ENCODE peak calls at places on chromosome 22, in five cellular contexts. V, C, P, Z and M are unnamed samples. For H3K4me1, the result is how much of the 10 kb centered on the place peaks cover.

GRCh38 chr22:28181332-28181731 is 262.3 kb upstream of the PITPNB start:
- DNase-seq in V (no peak), C (no peak), P (no peak), Z (no peak), M (no peak)

GRCh38 chr22:28034760-28035401 is 115.8 kb upstream of the PITPNB start:
- DNase-seq in V (peak), C (peak), P (peak), Z (peak), M (peak)

GRCh38 chr22:45597460-45598192 is 74.0 kb upstream of the ATXN10 start:
- DNase-seq in V (peak), C (no peak), P (no peak), Z (no peak), M (no peak)

GRCh38 chr22:45235101-45235777 is 5.5 kb downstream of the KIAA0930 start:
- DNase-seq in V (peak), C (no peak), P (peak), Z (no peak), M (no peak)

GRCh38 chr22:17910561-17911311 is 113.6 kb downstream of the MICAL3 start:
- DNase-seq in V (peak), C (peak), P (peak), Z (peak), M (peak)

GRCh38 chr22:46696225-46696518 is 41.9 kb downstream of the CERK start:
- DNase-seq in V (no peak), C (no peak), P (no peak), Z (no peak), M (no peak)

GRCh38 chr22:45720875-45721378 is 49.3 kb downstream of the ATXN10 start:
- DNase-seq in V (no peak), C (no peak), P (no peak), Z (no peak), M (no peak)

GRCh38 chr22:49197986-49198704 is 629.5 kb downstream of the BRD1 start:
- DNase-seq in V (no peak), C (no peak), P (no peak), Z (no peak), M (no peak)

GRCh38 chr22:29116397-29117123 is 43.7 kb downstream of the KREMEN1 start:
- DNase-seq in V (no peak), C (no peak), P (no peak), Z (no peak), M (no peak)

GRCh38 chr22:25077964-25078363 is 121.7 kb upstream of the CRYBB3 start:
- DNase-seq in V (no peak), C (no peak), P (no peak), Z (no peak), M (no peak)

GRCh38 chr22:17257578-17257977 is 38.3 kb upstream of the ADA2 start:
- DNase-seq in V (no peak), C (no peak), P (no peak), Z (no peak), M (no peak)

GRCh38 chr22:31652911-31653684 is 8.9 kb downstream of the PISD start:
- DNase-seq in V (no peak), C (no peak), P (no peak), Z (no peak), M (no peak)

GRCh38 chr22:48820481-48821345 is 1007.0 kb downstream of the BRD1 start:
- DNase-seq in V (peak), C (no peak), P (no peak), Z (no peak), M (no peak)

GRCh38 chr22:17576475-17576874 is 13.2 kb downstream of the SLC25A18 start:
- DNase-seq in V (no peak), C (no peak), P (no peak), Z (no peak), M (no peak)

GRCh38 chr22:27778299-27779090 is 23.1 kb downstream of the MN1 start:
- DNase-seq in V (no peak), C (no peak), P (no peak), Z (peak), M (no peak)

GRCh38 chr22:30427871-30428270 is 2.3 kb downstream of the MTFP1 start:
- DNase-seq in V (no peak), C (no peak), P (no peak), Z (no peak), M (no peak)
- H3K4me3 ChIP-seq in V (no peak), C (no peak), P (no peak), Z (no peak), M (no peak)

GRCh38 chr22:32828561-32828960 is 27.1 kb downstream of the TIMP3 start:
- DNase-seq in V (no peak), C (no peak), P (no peak), Z (no peak), M (no peak)

GRCh38 chr22:32828150-32828549 is 26.6 kb downstream of the TIMP3 start:
- DNase-seq in V (no peak), C (no peak), P (no peak), Z (no peak), M (no peak)

GRCh38 chr22:32826537-32826936 is 25.0 kb downstream of the TIMP3 start:
- DNase-seq in V (no peak), C (no peak), P (no peak), Z (no peak), M (no peak)

GRCh38 chr22:32829451-32829851 is 27.9 kb downstream of the TIMP3 start:
- DNase-seq in V (no peak), C (no peak), P (no peak), Z (no peak), M (no peak)

DNA sequence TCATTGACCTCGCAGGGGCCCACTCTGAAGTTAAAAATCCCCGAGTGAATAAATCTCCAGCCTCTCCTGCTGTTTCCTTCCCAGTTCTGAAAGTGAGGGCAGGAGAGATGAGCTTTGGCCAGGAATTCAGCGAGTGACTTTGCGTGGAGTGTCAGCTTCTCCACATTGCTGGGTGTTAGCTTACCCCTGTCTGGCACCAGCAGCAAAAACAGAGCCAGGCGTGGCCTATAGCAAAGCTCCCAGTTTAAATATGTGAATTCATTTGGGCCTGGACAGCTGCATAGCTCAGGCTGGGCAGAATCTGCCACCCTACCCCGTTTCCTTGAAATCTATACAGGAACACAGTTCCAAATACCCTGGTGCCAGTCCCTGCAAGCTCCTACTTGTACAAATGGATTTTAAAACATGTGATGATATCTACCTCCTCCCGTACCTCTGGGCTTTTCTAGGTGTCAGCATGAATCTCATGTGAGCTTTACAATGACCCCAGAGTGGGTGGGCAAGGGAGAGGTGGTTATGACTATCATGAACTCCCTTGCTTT is 25.6 kb downstream of the TIMP3 start:
- DNase-seq in V (no peak), C (no peak), P (no peak), Z (no peak), M (no peak)
- H3K4me1 ChIP-seq in V (under half), C (under half), P (half or more), Z (under half), M (under half)

DNA sequence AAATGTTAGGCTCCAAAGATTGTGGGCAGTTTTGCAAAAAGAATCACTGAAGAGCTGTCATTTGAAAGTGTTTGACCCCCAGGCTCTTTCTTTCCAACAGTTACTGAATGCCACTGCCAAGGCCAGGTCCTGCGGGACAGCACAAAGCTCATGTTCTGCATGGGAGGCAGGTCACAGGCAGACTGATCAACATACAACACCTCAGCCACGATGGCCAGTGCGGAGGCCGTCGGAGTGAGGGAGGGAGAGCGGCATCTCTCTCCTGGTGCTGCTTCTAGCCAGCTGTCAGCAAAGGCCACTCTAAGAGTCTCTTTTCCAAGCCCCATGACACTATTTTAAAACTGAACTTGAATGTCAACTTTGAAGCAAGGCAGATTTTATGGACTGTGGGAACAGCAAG is 49.9 kb downstream of the ARFGAP3 start:
- DNase-seq in V (no peak), C (peak), P (no peak), Z (no peak), M (no peak)
- TF ChIP-seq POLR2A in V (no peak), C (no peak), P (no peak), Z (no peak), M (no peak)

GRCh38 chr22:36362819-36363377 is 24.9 kb downstream of the MYH9 start:
- DNase-seq in V (no peak), C (no peak), P (no peak), Z (no peak), M (no peak)
- H3K4me3 ChIP-seq in V (no peak), C (no peak), P (no peak), Z (no peak), M (no peak)

GRCh38 chr22:41827671-41828070 is 5.2 kb upstream of the SREBF2 start:
- DNase-seq in V (no peak), C (no peak), P (no peak), Z (no peak), M (no peak)
- H3K4me1 ChIP-seq in V (under half), C (under half), P (under half), Z (under half), M (under half)

GRCh38 chr22:38872172-38872830 is at the start of gene CBX6:
- DNase-seq in V (peak), C (peak), P (peak), Z (peak), M (peak)
- TF ChIP-seq POLR2A in V (no peak), C (no peak), P (no peak), Z (peak), M (peak)